ENCODE peak calls at places on chromosomes 6 and 20, in five cellular contexts. D is PC-9, M is ovary, B is A549, A is heart right ventricle. Z is an unnamed sample.

GRCh38 chr20:47677314-47678129 is 107.8 kb downstream of the SULF2 start:
- DNase-seq in D (no peak), M (peak; percentile 68), B (peak; percentile 67), A (peak; percentile 28), Z (peak; percentile 18)

GRCh38 chr6:5457036-5457435 is 195.7 kb downstream of the FARS2 start:
- DNase-seq in D (peak; percentile 70), M (no peak), B (peak; percentile 38), A (no peak), Z (peak; percentile 29)

GRCh38 chr6:133817460-133818047 is 71.4 kb upstream of the TCF21 start:
- DNase-seq in D (no peak), M (peak; percentile 46), B (no peak), A (no peak), Z (no peak)

GRCh38 chr6:44226368-44227137 is 3.2 kb downstream of the SLC29A1 start:
- DNase-seq in D (no peak), M (peak; percentile 61), B (no peak), A (peak; percentile 64), Z (no peak)

GRCh38 chr6:107105511-107106116 is 9.7 kb downstream of the BEND3 start:
- DNase-seq in D (no peak), M (no peak), B (no peak), A (no peak), Z (no peak)

GRCh38 chr20:6819599-6819998 is 52.1 kb downstream of the BMP2 start:
- DNase-seq in D (no peak), M (no peak), B (no peak), A (no peak), Z (no peak)

GRCh38 chr20:36866681-36867485 is 9.1 kb upstream of the TLDC2 start:
- DNase-seq in D (no peak), M (no peak), B (no peak), A (no peak), Z (no peak)

GRCh38 chr6:145704153-145704781 is 31.1 kb downstream of the EPM2A start:
- DNase-seq in D (no peak), M (no peak), B (no peak), A (no peak), Z (no peak)

GRCh38 chr6:12608016-12608860 is 108.3 kb upstream of the PHACTR1 start:
- DNase-seq in D (no peak), M (no peak), B (no peak), A (no peak), Z (no peak)

GRCh38 chr20:61753987-61754956 is 311.4 kb downstream of the TAF4 start:
- DNase-seq in D (no peak), M (no peak), B (no peak), A (no peak), Z (no peak)

GRCh38 chr6:32879691-32880090 is 25.7 kb downstream of the PSMB9 start:
- DNase-seq in D (no peak), M (no peak), B (no peak), A (no peak), Z (no peak)

GRCh38 chr6:135268263-135268662 is 87.2 kb downstream of the MYB start:
- DNase-seq in D (no peak), M (no peak), B (no peak), A (no peak), Z (no peak)

GRCh38 chr6:39892490-39893129 is 41.7 kb downstream of the MOCS1 start:
- DNase-seq in D (no peak), M (peak; percentile 83), B (peak; percentile 38), A (peak; percentile 55), Z (no peak)

GRCh38 chr6:7411328-7411727 is 21.7 kb downstream of the RIOK1 start:
- DNase-seq in D (no peak), M (no peak), B (no peak), A (no peak), Z (no peak)

GRCh38 chr6:170108456-170108855 is 182.4 kb downstream of the DLL1 start:
- DNase-seq in D (no peak), M (peak; percentile 20), B (no peak), A (peak; percentile 2), Z (no peak)

GRCh38 chr20:3156811-3157619 is 2.6 kb downstream of the FASTKD5 start:
- DNase-seq in D (no peak), M (no peak), B (no peak), A (no peak), Z (no peak)
- H3K27ac ChIP-seq in D (no peak overlapping the region), M (no peak overlapping the region), B (no peak overlapping the region), A (peak overlapping the region; percentile 94), Z (no peak overlapping the region)

DNA sequence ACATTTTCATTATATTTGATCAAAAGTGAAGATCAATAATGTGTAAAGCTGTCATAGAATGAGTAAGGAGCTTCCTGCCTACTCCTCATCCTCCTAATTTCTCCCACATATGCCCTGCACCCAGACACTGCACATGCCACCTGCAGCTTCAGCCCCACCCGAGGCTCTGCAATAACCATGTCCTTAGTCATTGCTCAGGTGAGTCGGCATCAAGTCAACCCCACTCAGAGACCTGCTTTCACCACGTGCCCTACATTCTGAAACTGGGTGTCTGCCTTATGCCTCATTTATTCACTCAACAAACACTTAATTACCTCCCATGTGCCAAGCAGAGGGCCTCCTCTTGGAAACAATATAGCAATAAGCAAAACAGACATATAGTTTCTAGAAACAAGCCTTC is 15.4 kb upstream of the TNFAIP3 start:
- DNase-seq in D (peak; percentile 88), M (no peak), B (no peak), A (no peak), Z (no peak)
- H3K27ac ChIP-seq in D (peak overlapping the region; percentile 75), M (no peak overlapping the region), B (no peak overlapping the region), A (no peak overlapping the region), Z (no peak overlapping the region)

GRCh38 chr6:30769853-30770160 is 25.5 kb upstream of the IER3 start:
- DNase-seq in D (no peak), M (no peak), B (no peak), A (no peak), Z (no peak)
- H3K27ac ChIP-seq in D (peak overlapping the region; percentile 94), M (peak overlapping the region; percentile 51), B (peak overlapping the region; percentile 97), A (peak overlapping the region; percentile 81), Z (peak overlapping the region; percentile 1)

GRCh38 chr20:43669332-43669731 is 2.4 kb downstream of the MYBL2 start:
- DNase-seq in D (peak; percentile 77), M (no peak), B (peak; percentile 31), A (no peak), Z (no peak)
- H3K27ac ChIP-seq in D (no peak overlapping the region), M (no peak overlapping the region), B (peak overlapping the region; percentile 3), A (no peak overlapping the region), Z (no peak overlapping the region)

DNA sequence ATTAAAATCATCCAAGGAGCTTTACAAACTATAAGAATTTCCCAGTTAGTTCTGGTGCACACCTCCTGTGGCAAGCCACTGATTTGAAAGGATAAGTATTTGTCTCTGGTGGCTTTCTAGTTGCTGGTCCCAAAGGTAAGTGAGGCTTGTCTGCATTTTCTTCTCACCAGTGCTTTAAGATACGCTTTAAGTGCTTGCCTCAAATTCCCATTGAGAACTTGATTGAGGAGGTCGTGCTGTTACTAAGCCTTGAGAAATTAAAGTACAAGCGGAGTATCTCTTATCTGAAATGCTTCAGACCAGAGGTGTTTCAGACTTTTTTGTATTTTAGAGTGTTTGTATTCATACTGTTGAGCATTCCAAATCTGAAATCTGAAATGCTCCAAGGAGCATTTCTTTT is 29.9 kb upstream of the MYO6 start:
- DNase-seq in D (no peak), M (no peak), B (no peak), A (no peak), Z (no peak)
- H3K27ac ChIP-seq in D (no peak overlapping the region), M (no peak overlapping the region), B (no peak overlapping the region), A (no peak overlapping the region), Z (no peak overlapping the region)

DNA sequence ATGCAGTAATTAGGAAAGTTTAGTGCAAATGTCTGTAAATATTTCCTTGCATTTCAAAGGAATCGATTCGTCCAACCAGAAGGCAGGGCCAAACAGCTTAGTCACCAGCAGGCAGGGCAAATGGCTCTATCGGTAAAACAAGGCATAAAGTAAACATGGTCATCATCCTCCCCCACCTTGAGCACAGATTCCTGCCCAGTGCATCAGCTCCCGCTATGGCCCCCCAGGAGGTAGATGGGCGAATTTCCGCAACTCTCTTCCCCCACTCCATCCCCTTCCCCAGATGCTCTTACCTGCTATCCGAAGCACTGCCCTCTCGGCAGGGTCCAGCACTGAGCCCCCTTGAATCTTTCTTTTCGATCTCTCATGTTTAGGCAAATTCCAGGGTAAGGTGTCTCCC is 103.8 kb upstream of the BEND6 start:
- DNase-seq in D (peak; percentile 65), M (no peak), B (no peak), A (no peak), Z (no peak)
- H3K27ac ChIP-seq in D (peak overlapping the region; percentile 88), M (peak overlapping the region; percentile 51), B (peak overlapping the region; percentile 74), A (peak overlapping the region; percentile 66), Z (peak overlapping the region; percentile 95)

DNA sequence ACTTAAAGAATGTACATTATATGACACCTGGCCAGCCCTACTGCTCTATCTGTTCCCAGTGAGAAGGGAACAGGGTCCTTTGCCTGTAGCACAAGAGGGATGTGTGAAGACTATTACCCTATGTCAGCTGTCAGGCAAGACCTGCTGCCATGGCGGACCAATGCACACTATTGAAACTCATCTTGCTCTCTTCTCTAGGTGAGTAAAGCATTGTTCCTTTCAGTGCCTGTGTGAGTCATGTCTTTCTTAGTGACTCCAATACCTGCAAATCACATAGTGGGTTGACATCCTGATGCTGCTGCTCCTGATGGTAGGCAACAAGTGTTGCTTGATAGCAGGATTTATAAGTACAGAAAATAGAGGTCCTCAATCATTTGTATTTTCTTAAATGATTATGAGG is 48.8 kb upstream of the SYNCRIP start:
- DNase-seq in D (no peak), M (no peak), B (no peak), A (no peak), Z (no peak)
- H3K27ac ChIP-seq in D (no peak overlapping the region), M (no peak overlapping the region), B (no peak overlapping the region), A (no peak overlapping the region), Z (no peak overlapping the region)

GRCh38 chr6:38432479-38432878 is 207.2 kb downstream of the BTBD9 start:
- DNase-seq in D (no peak), M (no peak), B (no peak), A (no peak), Z (no peak)

GRCh38 chr6:38432079-38432478 is 207.7 kb downstream of the BTBD9 start:
- DNase-seq in D (no peak), M (no peak), B (no peak), A (no peak), Z (no peak)

GRCh38 chr6:38423746-38424145 is 216.0 kb downstream of the BTBD9 start:
- DNase-seq in D (no peak), M (no peak), B (no peak), A (no peak), Z (no peak)

DNA sequence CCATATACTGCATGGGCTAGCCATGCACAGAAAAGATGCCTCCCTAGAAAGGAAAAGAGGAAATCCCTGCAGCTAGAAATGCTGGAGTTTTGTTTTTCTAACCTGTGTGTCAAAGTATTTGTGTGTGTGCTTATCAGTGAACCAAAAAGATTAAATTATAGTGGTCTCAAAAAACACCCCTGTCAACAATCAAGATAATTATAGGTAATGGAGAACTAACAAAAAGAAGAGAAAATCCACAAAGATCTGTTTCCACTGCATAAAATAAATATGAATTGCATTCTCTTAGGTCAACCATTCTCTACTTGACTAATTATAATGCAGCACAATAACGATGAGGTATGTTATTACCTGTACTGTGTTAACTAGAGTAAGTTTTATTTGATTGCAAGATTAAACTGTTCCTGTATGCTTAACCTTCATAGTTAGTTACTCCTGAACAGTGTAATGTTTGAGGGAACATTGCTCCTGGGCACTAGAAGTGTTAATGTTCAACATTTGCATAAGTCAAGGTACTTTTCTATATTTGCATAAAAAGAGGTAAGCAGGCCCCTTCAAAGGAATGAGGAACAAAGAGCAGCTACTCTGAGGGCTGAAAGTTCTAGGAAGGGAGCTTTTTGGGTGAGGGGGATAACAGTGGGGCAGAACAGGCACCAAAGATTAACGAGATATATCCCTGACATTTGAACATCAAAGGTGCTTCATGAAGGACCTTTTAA is 212.1 kb downstream of the BTBD9 start:
- DNase-seq in D (no peak), M (no peak), B (no peak), A (no peak), Z (no peak)
- H3K27ac ChIP-seq in D (no peak overlapping the region), M (no peak overlapping the region), B (no peak overlapping the region), A (no peak overlapping the region), Z (no peak overlapping the region)

GRCh38 chr6:70734979-70735378 is 67.3 kb downstream of the SMAP1 start:
- DNase-seq in D (no peak), M (no peak), B (no peak), A (no peak), Z (no peak)
- H3K27ac ChIP-seq in D (no peak overlapping the region), M (no peak overlapping the region), B (no peak overlapping the region), A (no peak overlapping the region), Z (no peak overlapping the region)